ENCODE peak calls at places on chromosomes 13 and 19, in seven cellular contexts. P is prostate gland, M is tibial artery, L is body of pancreas, X is left ventricle myocardium inferior, J is GM23338, H is mammary epithelial cell. D is an unnamed sample.

GRCh38 chr19:44608391-44608821 is 5.0 kb upstream of the IGSF23 start:
- DNase-seq in P (no peak), M (no peak), L (no peak), X (no peak), J (no peak), H (no peak), D (peak; percentile 68)

GRCh38 chr19:4015705-4016402 is 8.3 kb downstream of the PIAS4 start:
- DNase-seq in P (peak; percentile 41), M (no peak), L (peak; percentile 73), X (peak; percentile 43), J (no peak), H (no peak), D (no peak)

GRCh38 chr19:52196256-52196967 is 6.6 kb downstream of the PPP2R1A start:
- DNase-seq in P (no peak), M (no peak), L (no peak), X (no peak), J (no peak), H (no peak), D (no peak)

GRCh38 chr13:42486711-42487198 is 87.2 kb upstream of the TNFSF11 start:
- DNase-seq in P (no peak), M (no peak), L (no peak), X (no peak), J (no peak), H (peak; percentile 88), D (peak; percentile 89)

GRCh38 chr13:46675016-46675415 is 121.9 kb downstream of the ESD start:
- DNase-seq in P (no peak), M (no peak), L (no peak), X (no peak), J (no peak), H (no peak), D (no peak)

GRCh38 chr19:45670670-45671453 is 2.8 kb downstream of the GIPR start:
- DNase-seq in P (peak; percentile 71), M (no peak), L (peak; percentile 96), X (peak; percentile 45), J (peak; percentile 99), H (peak; percentile 28), D (peak; percentile 49)

GRCh38 chr13:73335226-73335625 is 276.4 kb downstream of the KLF5 start:
- DNase-seq in P (no peak), M (no peak), L (no peak), X (no peak), J (no peak), H (peak; percentile 95), D (peak; percentile 89)

GRCh38 chr13:42395066-42395821 is 123.3 kb downstream of the AKAP11 start:
- DNase-seq in P (no peak), M (no peak), L (no peak), X (no peak), J (no peak), H (no peak), D (no peak)

GRCh38 chr13:30464496-30465351 is 1.0 kb downstream of the HMGB1 start:
- DNase-seq in P (peak; percentile 77), M (peak; percentile 71), L (peak; percentile 73), X (peak; percentile 78), J (peak; percentile 67), H (peak; percentile 78), D (peak; percentile 68)

GRCh38 chr13:113970810-113971470 is 2.9 kb downstream of the C13orf46 start:
- DNase-seq in P (peak; percentile 96), M (no peak), L (peak; percentile 94), X (peak; percentile 68), J (no peak), H (peak; percentile 79), D (peak; percentile 96)

GRCh38 chr13:31835932-31836331 is 96.6 kb downstream of the RXFP2 start:
- DNase-seq in P (no peak), M (no peak), L (no peak), X (no peak), J (no peak), H (peak; percentile 64), D (peak; percentile 78)
- TF ChIP-seq CTCF in P (no peak), M (no peak), L (no peak), X (no peak), J (no peak), H (no peak), D (no peak)

DNA sequence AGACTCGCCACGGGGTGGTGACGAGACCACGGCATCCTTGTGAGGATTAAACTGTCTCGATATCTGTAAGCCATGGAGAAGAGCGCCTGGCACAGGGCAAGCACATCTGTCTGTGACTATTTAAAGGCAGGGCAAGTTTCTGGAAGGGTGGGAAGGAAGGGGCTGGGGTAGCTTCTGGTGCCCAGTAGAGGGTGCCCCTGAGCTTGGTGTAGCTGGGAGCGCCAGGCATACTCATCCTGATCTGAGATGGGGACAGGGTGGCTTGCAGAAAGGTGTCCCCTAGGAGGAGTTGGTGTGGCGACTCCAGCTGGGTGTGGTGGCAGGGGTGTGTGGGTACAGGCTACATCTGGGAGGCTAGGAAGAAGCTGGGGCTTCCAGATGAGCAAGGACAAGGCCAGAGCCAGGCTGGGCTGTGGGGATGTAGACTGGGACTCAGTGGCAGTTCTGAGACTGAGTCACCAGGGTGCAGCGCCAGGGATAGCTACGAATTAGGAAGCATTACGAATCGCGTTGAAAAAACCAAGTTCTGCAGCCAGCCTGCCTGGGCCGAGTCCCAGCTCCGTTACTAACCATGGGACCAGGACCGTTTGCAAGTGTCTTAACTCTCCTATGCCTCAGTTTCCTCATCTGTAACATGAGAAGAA is 23.1 kb upstream of the ASPDH start:
- DNase-seq in P (no peak), M (no peak), L (no peak), X (no peak), J (no peak), H (no peak), D (no peak)
- TF ChIP-seq CTCF in P (no peak), M (no peak), L (no peak), X (no peak), J (peak; percentile 37), H (no peak), D (no peak)

DNA sequence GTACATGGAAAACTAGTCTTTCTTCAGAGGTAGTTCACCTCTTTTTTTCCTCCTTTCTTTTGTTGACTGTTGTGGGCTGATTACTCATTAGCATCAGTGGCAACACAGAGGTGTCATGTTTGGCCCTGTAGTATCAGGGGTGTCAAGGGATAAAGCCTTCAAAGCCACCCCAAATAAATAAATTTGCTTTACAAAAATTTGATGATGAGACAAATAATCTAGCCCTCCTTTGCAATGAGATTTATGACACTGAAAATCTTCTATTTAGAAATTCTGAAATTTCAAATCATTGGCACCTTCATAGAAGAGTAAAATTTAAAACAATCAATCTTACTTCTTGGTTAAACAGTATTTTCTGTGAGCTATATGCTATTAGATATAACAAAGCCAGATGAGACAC is 1.9 kb downstream of the LACC1 start:
- DNase-seq in P (no peak), M (no peak), L (no peak), X (no peak), J (no peak), H (no peak), D (no peak)
- TF ChIP-seq CTCF in P (no peak), M (no peak), L (no peak), X (no peak), J (no peak), H (no peak), D (no peak)

GRCh38 chr19:14758816-14759215 is 19.5 kb downstream of the ADGRE2 start:
- DNase-seq in P (peak; percentile 15), M (no peak), L (peak; percentile 22), X (no peak), J (peak; percentile 89), H (peak; percentile 56), D (peak; percentile 59)

GRCh38 chr19:14764401-14764800 is 14.0 kb downstream of the ADGRE2 start:
- DNase-seq in P (no peak), M (no peak), L (no peak), X (no peak), J (no peak), H (no peak), D (no peak)

GRCh38 chr19:14762111-14762510 is 16.2 kb downstream of the ADGRE2 start:
- DNase-seq in P (no peak), M (no peak), L (no peak), X (no peak), J (no peak), H (no peak), D (no peak)

GRCh38 chr19:14763497-14764145 is 14.7 kb downstream of the ADGRE2 start:
- DNase-seq in P (no peak), M (no peak), L (no peak), X (no peak), J (no peak), H (no peak), D (no peak)

DNA sequence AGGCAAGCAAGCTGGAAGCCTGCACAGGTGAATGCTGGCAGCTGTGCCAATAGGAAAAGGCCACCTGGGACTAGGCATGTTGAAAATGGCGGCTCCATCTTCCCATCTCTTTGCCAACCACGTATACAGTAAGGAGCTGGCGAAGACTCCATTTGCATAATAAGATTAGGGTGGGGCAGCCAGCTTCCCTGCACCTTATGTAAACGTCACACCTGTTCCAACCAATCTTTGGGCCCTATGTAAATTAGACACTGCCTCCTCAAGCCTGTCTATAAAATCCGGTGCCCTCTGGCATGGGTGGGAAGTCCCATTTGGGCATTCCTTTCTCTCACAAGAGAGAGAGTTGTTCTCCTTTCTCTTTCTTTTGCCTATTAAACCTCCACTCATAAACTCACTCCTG is 16.8 kb downstream of the ADGRE2 start:
- DNase-seq in P (no peak), M (no peak), L (no peak), X (no peak), J (no peak), H (no peak), D (no peak)
- TF ChIP-seq CTCF in P (no peak), M (no peak), L (no peak), X (no peak), J (no peak), H (no peak), D (no peak)

GRCh38 chr19:10420444-10421239 is at the start of gene PDE4A:
- DNase-seq in P (no peak), M (no peak), L (no peak), X (no peak), J (peak; percentile 69), H (peak; percentile 43), D (peak; percentile 40)
- TF ChIP-seq CTCF in P (no peak), M (no peak), L (no peak), X (peak; percentile 16), J (peak; percentile 69), H (peak; percentile 31), D (peak; percentile 41)